ENCODE peak calls at places on chromosomes 2 and 18, in four cellular contexts. Q is right lobe of liver, M is body of pancreas, U is uterus. A is an unnamed sample.
A peak's percentile ranks its signal among the peaks of the same experiment; 100 is the strongest.

GRCh38 chr2:71783215-71783614 is 329.9 kb downstream of the DYSF start:
- DNase-seq in Q (no peak), U (no peak), M (no peak), A (no peak)

GRCh38 chr2:37773354-37773753 is 101.9 kb upstream of the CDC42EP3 start:
- DNase-seq in U (peak; percentile 44), M (no peak), Q (no peak), A (no peak)

GRCh38 chr2:56234241-56234640 is 50.5 kb downstream of the CCDC85A start:
- DNase-seq in M (no peak), Q (no peak), U (no peak), A (no peak)

GRCh38 chr2:37000273-37000780 is 34.0 kb upstream of the STRN start:
- DNase-seq in Q (no peak), U (no peak), M (no peak), A (no peak)

GRCh38 chr2:2848198-2848597 is 517.1 kb upstream of the MYT1L start:
- DNase-seq in M (no peak), Q (no peak), U (no peak), A (no peak)

GRCh38 chr2:137872577-137872976 is 91.7 kb upstream of the HNMT start:
- DNase-seq in Q (no peak), M (no peak), U (no peak), A (no peak)

GRCh38 chr2:182666674-182667320 is 49.3 kb upstream of the DNAJC10 start:
- DNase-seq in M (no peak), U (no peak), Q (no peak), A (no peak)

GRCh38 chr2:133346654-133347053 is 221.6 kb downstream of the NCKAP5 start:
- DNase-seq in Q (no peak), U (no peak), M (no peak), A (no peak)

GRCh38 chr2:176613358-176614032 is 344.3 kb downstream of the MTX2 start:
- DNase-seq in U (peak; percentile 28), Q (no peak), M (no peak), A (no peak)

GRCh38 chr2:237754182-237754581 is 44.4 kb upstream of the RBM44 start:
- DNase-seq in M (no peak), U (no peak), Q (no peak), A (no peak)

GRCh38 chr2:8072907-8073306 is 608.9 kb upstream of the ID2 start:
- DNase-seq in M (no peak), Q (no peak), U (no peak), A (no peak)

GRCh38 chr2:208033701-208034502 is 8.6 kb upstream of the PLEKHM3 start:
- DNase-seq in M (peak; percentile 68), U (peak; percentile 18), Q (peak; percentile 61), A (no peak)

GRCh38 chr2:88307817-88308216 is 137.7 kb downstream of the THNSL2 start:
- DNase-seq in U (no peak), Q (no peak), M (no peak), A (no peak)

GRCh38 chr2:25340340-25340886 is 1.3 kb downstream of the DNMT3A start:
- DNase-seq in M (peak; percentile 65), U (peak; percentile 56), Q (peak; percentile 64), A (no peak)

GRCh38 chr2:223993634-223994232 is 36.5 kb downstream of the MRPL44 start:
- DNase-seq in U (peak; percentile 39), Q (no peak), M (peak; percentile 81), A (peak; percentile 33)

GRCh38 chr2:128782411-128783192 is 463.9 kb upstream of the HS6ST1 start:
- DNase-seq in U (no peak), M (no peak), Q (no peak), A (peak; percentile 31)

GRCh38 chr2:23241106-23241505 is 143.9 kb upstream of the KLHL29 start:
- DNase-seq in U (no peak), M (no peak), Q (no peak), A (no peak)

GRCh38 chr2:47288864-47289263 is 114.1 kb upstream of the MSH2 start:
- DNase-seq in M (no peak), U (no peak), Q (no peak), A (no peak)

GRCh38 chr2:168780671-168781071 is 21.8 kb upstream of the NOSTRIN start:
- DNase-seq in Q (no peak), M (no peak), U (no peak), A (no peak)

GRCh38 chr18:27608742-27609141 is 423.6 kb upstream of the CHST9 start:
- DNase-seq in M (no peak), Q (no peak), U (no peak), A (no peak)

GRCh38 chr2:241002275-241003046 is 4.0 kb downstream of the SNED1 start:
- DNase-seq in M (no peak), Q (no peak), U (no peak), A (peak; percentile 38)

GRCh38 chr18:36139251-36139650 is 9.6 kb downstream of the ELP2 start:
- DNase-seq in M (no peak), U (no peak), Q (no peak), A (no peak)

GRCh38 chr2:173997269-173997668 is 32.1 kb upstream of the SP3 start:
- DNase-seq in Q (peak; percentile 95), U (peak; percentile 85), M (peak; percentile 54), A (peak; percentile 57)

GRCh38 chr2:172282944-172283343 is 144.4 kb upstream of the ITGA6 start:
- DNase-seq in U (no peak), Q (no peak), M (no peak), A (no peak)

GRCh38 chr2:14524041-14524802 is 108.3 kb upstream of the LRATD1 start:
- DNase-seq in M (no peak), Q (no peak), U (no peak), A (no peak)

GRCh38 chr2:97950329-97951154 is 45.2 kb downstream of the TMEM131 start:
- DNase-seq in U (no peak), M (no peak), Q (no peak), A (no peak)

GRCh38 chr2:231395188-231396057 is at the start of gene B3GNT7:
- DNase-seq in U (no peak), Q (no peak), M (peak; percentile 69), A (no peak)

GRCh38 chr2:95345066-95345414 is 47.9 kb downstream of the KCNIP3 start:
- DNase-seq in M (no peak), U (no peak), Q (no peak), A (no peak)

GRCh38 chr2:199922856-199923255 is 11.8 kb downstream of the C2orf69 start:
- DNase-seq in M (no peak), U (no peak), Q (no peak), A (no peak)

GRCh38 chr18:43627833-43628370 is 350.6 kb upstream of the SYT4 start:
- DNase-seq in M (no peak), U (no peak), Q (no peak), A (no peak)

GRCh38 chr2:1606421-1607235 is 137.7 kb downstream of the PXDN start:
- DNase-seq in U (no peak), Q (peak; percentile 34), M (no peak), A (no peak)

GRCh38 chr2:235543851-235544686 is 50.2 kb downstream of the AGAP1 start:
- DNase-seq in U (no peak), Q (peak; percentile 45), M (no peak), A (no peak)

GRCh38 chr2:218569661-218570500 is 1.2 kb downstream of the CNOT9 start:
- DNase-seq in Q (no peak), U (no peak), M (peak; percentile 41), A (no peak)
- TF ChIP-seq POLR2A in Q (no peak), U (no peak), M (no peak), A (no peak)

GRCh38 chr2:17752892-17753802 is 463 bp downstream of the SMC6 start:
- DNase-seq in Q (peak; percentile 72), U (no peak), M (peak; percentile 81), A (no peak)

GRCh38 chr2:17747684-17748452 is 5.7 kb downstream of the SMC6 start:
- DNase-seq in M (no peak), Q (no peak), U (no peak), A (no peak)

GRCh38 chr2:17748745-17749144 is 4.9 kb downstream of the SMC6 start:
- DNase-seq in Q (no peak), M (no peak), U (no peak), A (no peak)

GRCh38 chr2:17752281-17752680 is 1.3 kb downstream of the SMC6 start:
- DNase-seq in U (no peak), M (no peak), Q (no peak), A (no peak)

DNA sequence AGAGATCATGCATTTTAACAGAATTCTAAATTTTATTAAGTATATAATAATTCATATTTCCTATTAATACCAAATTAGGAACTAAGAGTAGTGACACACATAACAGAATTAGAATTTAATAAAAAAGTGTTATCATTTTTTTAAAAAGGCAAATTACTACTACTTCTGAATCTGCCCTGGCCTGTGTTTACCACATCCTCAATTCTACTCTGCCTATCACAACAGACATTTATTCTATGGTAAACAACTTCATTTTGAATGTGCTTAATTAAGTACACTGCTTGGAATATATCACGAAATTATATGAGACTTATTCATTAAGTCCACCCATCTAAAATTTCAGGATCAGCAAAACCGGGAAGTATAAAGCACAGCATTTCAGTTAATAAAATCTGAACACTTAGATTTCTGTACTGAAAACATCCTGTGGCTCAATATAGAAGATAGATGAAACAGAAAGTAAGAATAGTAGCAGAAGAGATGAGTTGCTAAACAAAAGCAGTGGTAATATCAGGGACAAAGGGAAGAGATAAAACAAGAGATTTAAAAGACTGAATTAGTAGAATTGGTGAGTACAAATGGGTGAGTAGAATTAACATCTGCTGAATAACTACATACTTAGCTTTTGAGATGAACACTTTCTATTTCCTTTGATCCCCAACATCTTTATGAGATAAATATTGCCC is 3.7 kb downstream of the SMC6 start:
- DNase-seq in Q (no peak), M (no peak), U (no peak), A (no peak)
- H3K36me3 ChIP-seq in Q (no peaks in the 10 kb centered on the region), M (no peaks in the 10 kb centered on the region), U (no peaks in the 10 kb centered on the region), A (no peaks in the 10 kb centered on the region)

GRCh38 chr2:69583434-69583833 is 60.1 kb downstream of the AAK1 start:
- DNase-seq in U (no peak), Q (no peak), M (no peak), A (no peak)
- H3K27ac ChIP-seq in U (no peak overlapping the region), Q (no peak overlapping the region), M (peak overlapping the region; percentile 68), A (no peak overlapping the region)

GRCh38 chr18:74596959-74597661 is 560 bp upstream of the ZNF407 start:
- DNase-seq in Q (peak; percentile 83), M (peak; percentile 77), U (peak; percentile 59), A (peak; percentile 31)
- TF ChIP-seq POLR2A in Q (peak; percentile 68), M (no peak), U (no peak), A (peak; percentile 19)

DNA sequence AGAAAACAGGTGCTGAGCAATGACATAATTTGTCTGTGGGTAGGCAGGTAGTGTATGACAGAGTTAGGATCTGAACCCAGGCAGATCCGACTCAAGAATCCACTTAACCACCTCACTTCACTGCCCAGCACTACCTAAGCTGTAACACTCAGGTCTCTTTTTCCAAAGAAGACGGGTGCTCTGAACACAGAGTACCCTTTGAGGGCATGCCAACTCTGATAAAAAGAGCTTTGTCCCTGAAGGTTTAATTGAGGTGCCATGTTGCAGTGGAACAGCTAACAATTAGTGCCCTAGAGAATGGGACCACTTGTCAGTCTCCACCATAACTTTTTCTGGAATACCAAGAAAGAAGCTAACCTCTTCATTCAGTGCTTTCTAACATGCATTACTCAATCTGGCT is 11.3 kb downstream of the ABHD3 start:
- DNase-seq in M (no peak), U (no peak), Q (no peak), A (no peak)
- H3K36me3 ChIP-seq in M (no peaks in the 10 kb centered on the region), U (no peaks in the 10 kb centered on the region), Q (no peaks in the 10 kb centered on the region), A (no peaks in the 10 kb centered on the region)

GRCh38 chr2:179240481-179241451 is 23.9 kb downstream of the SESTD1 start:
- DNase-seq in M (no peak), Q (no peak), U (no peak), A (no peak)
- H3K27ac ChIP-seq in M (no peak overlapping the region), Q (no peak overlapping the region), U (no peak overlapping the region), A (peak overlapping the region; percentile 52)

A was measured in breast epithelium.